ENCODE peak calls at places on chromosomes 5 and 9, in seven cellular contexts. V is Kasumi-1; S is NCI-H1417; G is HTR-8/SVneo; L is progenitor cell of endocrine pancreas; Q is effector CD4-positive, alpha-beta T cell; W is mammary epithelial cell. C is an unnamed sample.
A peak's percentile ranks its signal among the peaks of the same experiment; 100 is the strongest.

GRCh38 chr5:94544031-94544650 is 74.3 kb downstream of the KIAA0825 start:
- DNase-seq in V (peak; percentile 87), S (no peak), G (no peak), L (no peak), Q (no peak), W (peak; percentile 4), C (no peak)

GRCh38 chr9:126499911-126500599 is 113.7 kb upstream of the LMX1B start:
- DNase-seq in V (no peak), S (no peak), G (no peak), L (no peak), Q (no peak), W (no peak), C (no peak)

GRCh38 chr5:64074533-64074932 is 91.1 kb upstream of the RNF180 start:
- DNase-seq in V (peak; percentile 56), S (peak; percentile 17), G (peak; percentile 43), L (no peak), Q (no peak), W (peak; percentile 31), C (no peak)

GRCh38 chr9:24616858-24617257 is 71.2 kb upstream of the IZUMO3 start:
- DNase-seq in V (no peak), S (no peak), G (no peak), L (no peak), Q (no peak), W (peak; percentile 2), C (no peak)

GRCh38 chr9:8432224-8432623 is 632.6 kb upstream of the DMAC1 start:
- DNase-seq in V (peak; percentile 11), S (no peak), G (no peak), L (no peak), Q (no peak), W (no peak), C (no peak)

GRCh38 chr9:20352531-20352930 is 269.8 kb downstream of the MLLT3 start:
- DNase-seq in V (no peak), S (no peak), G (no peak), L (no peak), Q (no peak), W (no peak), C (no peak)

GRCh38 chr9:38277601-38278200 is 114.8 kb upstream of the ALDH1B1 start:
- DNase-seq in V (no peak), S (no peak), G (no peak), L (no peak), Q (no peak), W (no peak), C (no peak)

GRCh38 chr5:42951847-42952411 is 88.2 kb downstream of the ANXA2R start:
- DNase-seq in V (peak; percentile 59), S (peak; percentile 78), G (no peak), L (no peak), Q (peak; percentile 46), W (no peak), C (no peak)

GRCh38 chr5:39863926-39864572 is 439.3 kb upstream of the DAB2 start:
- DNase-seq in V (no peak), S (no peak), G (no peak), L (no peak), Q (no peak), W (no peak), C (no peak)

GRCh38 chr9:33151007-33151557 is 16.1 kb downstream of the B4GALT1 start:
- DNase-seq in V (no peak), S (peak; percentile 31), G (no peak), L (no peak), Q (no peak), W (peak; percentile 67), C (no peak)

GRCh38 chr9:103881419-103881818 is 212.7 kb upstream of the SMC2 start:
- DNase-seq in V (no peak), S (no peak), G (no peak), L (no peak), Q (no peak), W (no peak), C (no peak)

GRCh38 chr5:28117273-28118065 is 1079.1 kb upstream of the CDH9 start:
- DNase-seq in V (no peak), S (no peak), G (no peak), L (no peak), Q (no peak), W (peak; percentile 2), C (no peak)

GRCh38 chr9:124254261-124254682 is 3.5 kb upstream of the NEK6 start:
- DNase-seq in V (no peak), S (no peak), G (no peak), L (no peak), Q (no peak), W (no peak), C (no peak)

GRCh38 chr9:96040591-96041461 is 165.3 kb downstream of the ERCC6L2 start:
- DNase-seq in V (no peak), S (no peak), G (no peak), L (no peak), Q (no peak), W (no peak), C (no peak)

GRCh38 chr5:170986598-170986997 is 124.8 kb downstream of the RANBP17 start:
- DNase-seq in V (peak; percentile 33), S (no peak), G (no peak), L (no peak), Q (no peak), W (peak; percentile 3), C (no peak)

GRCh38 chr5:148820778-148821395 is 5.5 kb upstream of the ADRB2 start:
- DNase-seq in V (peak; percentile 69), S (peak; percentile 17), G (no peak), L (no peak), Q (no peak), W (peak; percentile 37), C (no peak)

GRCh38 chr9:137984005-137984404 is 106.4 kb downstream of the CACNA1B start:
- DNase-seq in V (no peak), S (no peak), G (no peak), L (no peak), Q (no peak), W (no peak), C (peak; percentile 13)

GRCh38 chr9:93580654-93581380 is 4.4 kb downstream of the PHF2 start:
- DNase-seq in V (no peak), S (no peak), G (no peak), L (no peak), Q (no peak), W (no peak), C (no peak)

GRCh38 chr5:75130818-75131349 is 78.5 kb upstream of the GCNT4 start:
- DNase-seq in V (no peak), S (no peak), G (no peak), L (no peak), Q (no peak), W (no peak), C (no peak)

GRCh38 chr5:76679231-76679630 is 36.7 kb upstream of the F2R start:
- DNase-seq in V (no peak), S (no peak), G (no peak), L (no peak), Q (no peak), W (no peak), C (no peak)

GRCh38 chr5:146042628-146043279 is 62.6 kb downstream of the PLAC8L1 start:
- DNase-seq in V (no peak), S (no peak), G (peak; percentile 44), L (no peak), Q (no peak), W (peak; percentile 97), C (no peak)

GRCh38 chr5:37815913-37816312 is 23.9 kb downstream of the GDNF start:
- DNase-seq in V (no peak), S (no peak), G (no peak), L (no peak), Q (no peak), W (no peak), C (no peak)

GRCh38 chr5:80206282-80206681 is 49.6 kb downstream of the SERINC5 start:
- DNase-seq in V (no peak), S (no peak), G (no peak), L (no peak), Q (no peak), W (peak; percentile 88), C (no peak)

GRCh38 chr5:138559937-138560336 is 15.3 kb downstream of the HSPA9 start:
- DNase-seq in V (no peak), S (no peak), G (no peak), L (no peak), Q (no peak), W (no peak), C (no peak)

GRCh38 chr5:56088967-56089829 is 94.4 kb upstream of the IL6ST start:
- DNase-seq in V (no peak), S (peak; percentile 43), G (peak; percentile 51), L (no peak), Q (no peak), W (peak; percentile 54), C (no peak)

GRCh38 chr9:129135476-129135875 is 24.3 kb downstream of the PTPA start:
- DNase-seq in V (no peak), S (no peak), G (no peak), L (no peak), Q (no peak), W (no peak), C (no peak)

C was measured in ecto neural progenitor cell.